ENCODE peak calls at places on chromosomes 12 and 14, in six cellular contexts. Z is GM20000, M is GM10248, U is heart left ventricle, P is psoas muscle, E is mucosa of descending colon. K is an unnamed sample.
A peak's percentile ranks its signal among the peaks of the same experiment; 100 is the strongest.

GRCh38 chr14:95774265-95775160 is 60.6 kb upstream of the TCL1A start:
- DNase-seq in P (no peak), Z (peak; percentile 67), E (peak; percentile 76), M (peak; percentile 77), U (no peak), K (no peak)

GRCh38 chr12:84763112-84763511 is 149.5 kb downstream of the SLC6A15 start:
- DNase-seq in P (no peak), M (no peak), Z (no peak), E (no peak), U (no peak), K (no peak)

GRCh38 chr12:64675795-64676194 is 65.5 kb downstream of the RASSF3 start:
- DNase-seq in P (no peak), Z (no peak), M (no peak), E (peak; percentile 54), U (peak; percentile 66), K (no peak)

GRCh38 chr12:46450279-46450748 is 77.7 kb upstream of the SLC38A2 start:
- DNase-seq in M (no peak), E (peak; percentile 85), U (peak; percentile 76), Z (no peak), P (peak; percentile 58), K (peak; percentile 47)

GRCh38 chr14:104118006-104118844 is 20.2 kb upstream of the KIF26A start:
- DNase-seq in E (no peak), P (peak; percentile 18), M (no peak), Z (no peak), U (no peak), K (no peak)

GRCh38 chr14:72745546-72745945 is 148.4 kb downstream of the DPF3 start:
- DNase-seq in E (no peak), U (no peak), M (no peak), P (no peak), Z (no peak), K (no peak)

GRCh38 chr12:124774054-124774461 is 89.6 kb downstream of the SCARB1 start:
- DNase-seq in M (peak; percentile 80), E (no peak), P (no peak), U (no peak), Z (peak; percentile 79), K (peak; percentile 92)

GRCh38 chr14:78104130-78104529 is 66.0 kb upstream of the NRXN3 start:
- DNase-seq in Z (no peak), U (no peak), E (no peak), P (no peak), M (no peak), K (no peak)

GRCh38 chr12:4690760-4691159 is 29.4 kb upstream of the GALNT8 start:
- DNase-seq in P (no peak), E (no peak), Z (no peak), M (no peak), U (no peak), K (no peak)

GRCh38 chr12:61097991-61098580 is 1162.1 kb upstream of the USP15 start:
- DNase-seq in E (no peak), U (no peak), M (no peak), Z (no peak), P (no peak), K (no peak)

GRCh38 chr14:54699087-54699530 is 132.2 kb downstream of the SAMD4A start:
- DNase-seq in M (no peak), Z (no peak), P (peak; percentile 52), E (no peak), U (peak; percentile 66), K (no peak)

GRCh38 chr12:131386781-131387180 is 324.1 kb upstream of the SFSWAP start:
- DNase-seq in E (no peak), Z (no peak), U (no peak), P (no peak), M (no peak), K (peak; percentile 39)

GRCh38 chr12:70618371-70618770 is 18.9 kb downstream of the PTPRB start:
- DNase-seq in P (no peak), Z (no peak), U (no peak), M (no peak), E (no peak), K (no peak)

GRCh38 chr12:29148065-29148957 is 767 bp upstream of the FAR2 start:
- DNase-seq in U (peak; percentile 40), P (peak; percentile 28), M (peak; percentile 49), Z (peak; percentile 44), E (peak; percentile 77), K (no peak)

GRCh38 chr12:119621878-119622277 is 28.3 kb downstream of the TMEM233 start:
- DNase-seq in Z (no peak), E (no peak), P (no peak), M (no peak), U (no peak), K (no peak)

GRCh38 chr12:11545438-11546330 is 103.8 kb upstream of the ETV6 start:
- DNase-seq in Z (peak; percentile 83), U (no peak), E (no peak), P (no peak), M (peak; percentile 68), K (no peak)

GRCh38 chr12:90841336-90841735 is 113.6 kb downstream of the CCER1 start:
- DNase-seq in P (no peak), E (no peak), U (no peak), M (no peak), Z (no peak), K (no peak)

GRCh38 chr12:31959701-31960391 is 631 bp downstream of the RESF1 start:
- DNase-seq in P (peak; percentile 67), M (peak; percentile 43), E (peak; percentile 75), U (peak; percentile 68), Z (peak; percentile 60), K (peak; percentile 50)

GRCh38 chr12:108482717-108483212 is 32.3 kb upstream of the FICD start:
- DNase-seq in E (no peak), U (no peak), P (no peak), Z (no peak), M (no peak), K (no peak)

GRCh38 chr12:52896190-52897100 is 8.4 kb downstream of the KRT8 start:
- DNase-seq in M (no peak), Z (no peak), P (no peak), E (peak; percentile 66), U (no peak), K (no peak)

GRCh38 chr14:70188608-70189540 is at the start of gene SLC8A3:
- DNase-seq in U (no peak), P (peak; percentile 59), E (peak; percentile 2), Z (peak; percentile 86), M (peak; percentile 74), K (no peak)

GRCh38 chr12:8917751-8918150 is 3.4 kb downstream of the PHC1 start:
- DNase-seq in M (no peak), P (no peak), Z (no peak), U (no peak), E (no peak), K (no peak)

GRCh38 chr12:93968518-93968917 is 179.9 kb upstream of the PLXNC1 start:
- DNase-seq in U (no peak), Z (no peak), P (no peak), E (no peak), M (no peak), K (no peak)

GRCh38 chr12:57693659-57694458 is at the start of gene OS9:
- DNase-seq in U (peak; percentile 97), E (peak; percentile 98), M (peak; percentile 95), P (peak; percentile 91), Z (peak; percentile 94), K (peak; percentile 99)

GRCh38 chr12:51009038-51009437 is 17.1 kb downstream of the SLC11A2 start:
- DNase-seq in M (peak; percentile 30), U (peak; percentile 53), Z (no peak), E (peak; percentile 55), P (peak; percentile 66), K (peak; percentile 92)

GRCh38 chr12:103505371-103506236 is 9.8 kb upstream of the C12orf42 start:
- DNase-seq in U (no peak), M (peak; percentile 79), P (no peak), E (no peak), Z (peak; percentile 83), K (no peak)
- TF ChIP-seq CTCF in U (no peak), M (no peak), P (no peak), E (no peak), Z (no peak), K (no peak)

GRCh38 chr12:123085046-123085445 is 65.8 kb downstream of the PITPNM2 start:
- DNase-seq in E (no peak), U (no peak), Z (no peak), P (no peak), M (no peak), K (no peak)

GRCh38 chr12:123089125-123089524 is 61.8 kb downstream of the PITPNM2 start:
- DNase-seq in E (no peak), U (no peak), P (no peak), Z (no peak), M (no peak), K (peak; percentile 71)

GRCh38 chr12:123089631-123090353 is 61.1 kb downstream of the PITPNM2 start:
- DNase-seq in U (no peak), Z (no peak), E (no peak), M (no peak), P (no peak), K (peak; percentile 76)

GRCh38 chr12:123083661-123084571 is 67.0 kb downstream of the PITPNM2 start:
- DNase-seq in Z (peak; percentile 40), M (peak; percentile 48), E (no peak), P (no peak), U (no peak), K (no peak)

DNA sequence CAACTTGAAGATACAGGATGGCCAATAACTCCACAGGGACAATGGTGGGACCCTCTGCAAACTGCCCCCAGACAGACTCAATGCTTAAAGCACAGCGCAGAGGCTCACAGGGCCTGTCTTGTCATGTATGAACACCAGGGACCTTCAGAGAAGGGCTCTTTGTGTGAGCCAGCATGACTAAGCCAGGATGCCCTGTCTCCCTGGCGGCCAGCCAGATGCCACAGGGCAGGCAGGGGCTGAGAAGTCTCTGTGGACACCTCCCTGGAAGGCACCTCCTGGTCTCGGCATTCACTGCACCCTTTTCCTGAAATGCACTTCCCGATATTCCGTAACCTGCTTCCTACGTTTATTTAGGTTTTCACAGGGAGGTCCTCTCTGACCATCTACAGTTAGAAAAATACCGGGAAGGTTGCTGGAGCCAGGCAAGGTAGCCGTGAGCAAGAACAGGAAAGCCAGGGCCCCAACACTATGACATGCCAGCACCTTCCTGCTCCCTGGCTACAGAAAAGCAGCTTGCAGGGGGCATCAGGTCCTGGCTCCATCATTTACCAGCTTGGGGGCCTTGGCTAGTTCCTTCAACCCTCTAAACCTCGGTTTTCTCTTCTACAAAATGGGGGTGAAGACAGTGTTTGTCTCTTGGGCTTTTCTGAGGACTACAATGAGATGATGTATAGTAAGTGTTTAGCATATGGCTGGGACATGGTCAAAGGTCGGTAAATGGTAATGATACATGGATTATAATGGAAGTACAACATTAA is 65.0 kb downstream of the PITPNM2 start:
- DNase-seq in M (no peak), P (peak; percentile 71), U (peak; percentile 55), E (no peak), Z (no peak), K (peak; percentile 81)
- TF ChIP-seq CTCF in M (no peak), P (no peak), U (no peak), E (no peak), Z (no peak), K (peak; percentile 30)

GRCh38 chr14:76467843-76468242 is 91.9 kb downstream of the ESRRB start:
- DNase-seq in Z (no peak), E (no peak), U (no peak), M (no peak), P (no peak), K (no peak)

GRCh38 chr14:76472199-76472723 is 96.3 kb downstream of the ESRRB start:
- DNase-seq in Z (no peak), M (no peak), P (no peak), U (no peak), E (no peak), K (no peak)

GRCh38 chr14:76473381-76474263 is 97.7 kb downstream of the ESRRB start:
- DNase-seq in P (peak; percentile 31), U (peak; percentile 64), E (no peak), Z (peak; percentile 42), M (no peak), K (no peak)
- TF ChIP-seq CTCF in P (peak; percentile 8), U (peak; percentile 37), E (no peak), Z (no peak), M (no peak), K (no peak)

GRCh38 chr12:72141381-72141780 is 130.8 kb upstream of the TRHDE start:
- DNase-seq in U (no peak), P (no peak), Z (peak; percentile 36), E (no peak), M (peak; percentile 34), K (no peak)
- TF ChIP-seq CTCF in U (no peak), P (no peak), Z (no peak), E (no peak), M (no peak), K (no peak)